ENCODE peak calls at places on chromosomes 1 and 21, in five cellular contexts. One of them, this sample, is unnamed.

GRCh38 chr1:110176299-110176956 is 26.1 kb downstream of the SLC6A17 start:
- DNase-seq in right atrium auricular region: no peak
- DNase-seq in substantia nigra: peak
- DNase-seq in left ventricle myocardium inferior: peak
- DNase-seq in CD8-positive, alpha-beta T cell: no peak
- DNase-seq in this sample: no peak

GRCh38 chr1:9842073-9842711 is 18.4 kb upstream of the CLSTN1 start:
- DNase-seq in substantia nigra: no peak
- DNase-seq in CD8-positive, alpha-beta T cell: no peak
- DNase-seq in right atrium auricular region: no peak
- DNase-seq in left ventricle myocardium inferior: no peak
- DNase-seq in this sample: peak

GRCh38 chr1:168801032-168801745 is 72.2 kb upstream of the DPT start:
- DNase-seq in substantia nigra: no peak
- DNase-seq in right atrium auricular region: no peak
- DNase-seq in left ventricle myocardium inferior: no peak
- DNase-seq in CD8-positive, alpha-beta T cell: no peak
- DNase-seq in this sample: no peak

GRCh38 chr1:6269997-6270401 is 9.1 kb upstream of the GPR153 start:
- DNase-seq in substantia nigra: no peak
- DNase-seq in CD8-positive, alpha-beta T cell: no peak
- DNase-seq in left ventricle myocardium inferior: no peak
- DNase-seq in right atrium auricular region: no peak
- DNase-seq in this sample: no peak

GRCh38 chr1:7375781-7376660 is 395.1 kb upstream of the VAMP3 start:
- DNase-seq in left ventricle myocardium inferior: no peak
- DNase-seq in right atrium auricular region: peak
- DNase-seq in substantia nigra: no peak
- DNase-seq in CD8-positive, alpha-beta T cell: no peak
- DNase-seq in this sample: peak

GRCh38 chr1:87968259-87968955 is 639.7 kb downstream of the LMO4 start:
- DNase-seq in right atrium auricular region: peak
- DNase-seq in substantia nigra: no peak
- DNase-seq in left ventricle myocardium inferior: peak
- DNase-seq in CD8-positive, alpha-beta T cell: no peak
- DNase-seq in this sample: no peak

GRCh38 chr21:34890258-34890723 is 158.8 kb downstream of the RUNX1 start:
- DNase-seq in left ventricle myocardium inferior: no peak
- DNase-seq in CD8-positive, alpha-beta T cell: no peak
- DNase-seq in right atrium auricular region: no peak
- DNase-seq in substantia nigra: no peak
- DNase-seq in this sample: no peak

GRCh38 chr1:5882367-5883128 is 109.7 kb downstream of the NPHP4 start:
- DNase-seq in CD8-positive, alpha-beta T cell: no peak
- DNase-seq in right atrium auricular region: no peak
- DNase-seq in left ventricle myocardium inferior: no peak
- DNase-seq in substantia nigra: no peak
- DNase-seq in this sample: no peak

GRCh38 chr21:42037943-42038342 is 27.8 kb upstream of the ZBTB21 start:
- DNase-seq in CD8-positive, alpha-beta T cell: no peak
- DNase-seq in substantia nigra: no peak
- DNase-seq in left ventricle myocardium inferior: no peak
- DNase-seq in right atrium auricular region: no peak
- DNase-seq in this sample: no peak

GRCh38 chr1:107993920-107994319 is 28.9 kb upstream of the VAV3 start:
- DNase-seq in CD8-positive, alpha-beta T cell: no peak
- DNase-seq in substantia nigra: no peak
- DNase-seq in left ventricle myocardium inferior: no peak
- DNase-seq in right atrium auricular region: no peak
- DNase-seq in this sample: no peak

GRCh38 chr1:225627304-225627947 is 25.5 kb downstream of the ENAH start:
- DNase-seq in CD8-positive, alpha-beta T cell: no peak
- DNase-seq in right atrium auricular region: no peak
- DNase-seq in substantia nigra: no peak
- DNase-seq in left ventricle myocardium inferior: no peak
- DNase-seq in this sample: no peak

GRCh38 chr1:184644771-184645170 is 109.9 kb downstream of the EDEM3 start:
- DNase-seq in substantia nigra: no peak
- DNase-seq in CD8-positive, alpha-beta T cell: no peak
- DNase-seq in left ventricle myocardium inferior: no peak
- DNase-seq in right atrium auricular region: no peak
- DNase-seq in this sample: no peak

GRCh38 chr1:67441183-67441582 is 11.0 kb upstream of the SERBP1 start:
- DNase-seq in left ventricle myocardium inferior: peak
- DNase-seq in CD8-positive, alpha-beta T cell: no peak
- DNase-seq in substantia nigra: no peak
- DNase-seq in right atrium auricular region: no peak
- DNase-seq in this sample: no peak

GRCh38 chr1:15948600-15949452 is 27.1 kb downstream of the ZBTB17 start:
- DNase-seq in left ventricle myocardium inferior: peak
- DNase-seq in substantia nigra: no peak
- DNase-seq in right atrium auricular region: peak
- DNase-seq in CD8-positive, alpha-beta T cell: no peak
- DNase-seq in this sample: no peak
- H3K27ac ChIP-seq in left ventricle myocardium inferior: peak
- H3K27ac ChIP-seq in substantia nigra: peak
- H3K27ac ChIP-seq in right atrium auricular region: peak
- H3K27ac ChIP-seq in CD8-positive, alpha-beta T cell: peak
- H3K27ac ChIP-seq in this sample: peak

GRCh38 chr1:46615088-46615487 is 1.5 kb downstream of the MOB3C start:
- DNase-seq in CD8-positive, alpha-beta T cell: no peak
- DNase-seq in left ventricle myocardium inferior: no peak
- DNase-seq in substantia nigra: no peak
- DNase-seq in right atrium auricular region: no peak
- DNase-seq in this sample: no peak

GRCh38 chr1:46614604-46614984 is 2.0 kb downstream of the MOB3C start:
- DNase-seq in CD8-positive, alpha-beta T cell: no peak
- DNase-seq in right atrium auricular region: no peak
- DNase-seq in left ventricle myocardium inferior: no peak
- DNase-seq in substantia nigra: no peak
- DNase-seq in this sample: no peak

GRCh38 chr1:46611691-46612221 is 4.9 kb downstream of the MOB3C start:
- DNase-seq in left ventricle myocardium inferior: no peak
- DNase-seq in substantia nigra: no peak
- DNase-seq in CD8-positive, alpha-beta T cell: no peak
- DNase-seq in right atrium auricular region: no peak
- DNase-seq in this sample: no peak

GRCh38 chr1:46613661-46614603 is 2.7 kb downstream of the MOB3C start:
- DNase-seq in CD8-positive, alpha-beta T cell: peak
- DNase-seq in substantia nigra: peak
- DNase-seq in left ventricle myocardium inferior: peak
- DNase-seq in right atrium auricular region: peak
- DNase-seq in this sample: no peak

DNA sequence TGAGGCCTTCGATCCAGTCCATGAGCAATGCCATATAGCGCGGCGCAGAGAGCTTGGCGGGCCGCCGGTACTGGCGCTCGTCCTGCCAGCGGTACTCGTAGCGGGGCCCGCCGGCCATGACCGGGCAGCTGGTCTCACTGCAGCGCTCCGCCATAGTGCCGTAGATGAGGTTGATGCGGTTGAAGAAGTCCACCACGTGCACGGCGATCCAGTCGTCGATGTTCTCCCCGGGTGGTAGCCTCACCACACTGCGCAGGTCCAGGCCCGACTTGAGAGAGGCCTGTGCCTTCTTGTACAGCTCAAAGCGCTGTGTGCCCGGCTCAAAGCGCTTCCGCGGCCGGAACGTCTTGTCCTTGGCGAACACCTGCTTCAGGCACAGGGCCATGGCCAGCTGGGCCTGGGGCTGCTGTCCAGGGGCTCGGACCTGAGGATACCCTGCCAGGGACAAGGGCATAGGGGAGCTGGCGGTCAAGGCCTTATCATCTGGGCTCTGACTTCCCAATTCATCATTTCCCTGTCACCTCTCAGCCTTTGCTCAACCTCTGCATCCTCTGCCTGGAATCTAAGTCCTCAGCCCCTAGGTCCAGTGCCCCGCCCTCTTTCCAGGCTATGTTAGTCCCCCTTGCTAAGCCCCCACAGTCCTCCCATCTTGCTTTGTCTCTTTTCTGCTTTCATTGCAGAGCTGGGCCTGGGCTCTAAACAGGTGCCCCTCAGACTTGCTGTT is 3.5 kb downstream of the MOB3C start:
- DNase-seq in right atrium auricular region: no peak
- DNase-seq in substantia nigra: no peak
- DNase-seq in left ventricle myocardium inferior: peak
- DNase-seq in CD8-positive, alpha-beta T cell: no peak
- DNase-seq in this sample: no peak
- H3K27ac ChIP-seq in right atrium auricular region: peak
- H3K27ac ChIP-seq in substantia nigra: peak
- H3K27ac ChIP-seq in left ventricle myocardium inferior: peak
- H3K27ac ChIP-seq in CD8-positive, alpha-beta T cell: no peak
- H3K27ac ChIP-seq in this sample: peak

GRCh38 chr1:218390625-218391024 is 45.5 kb downstream of the TGFB2 start:
- DNase-seq in substantia nigra: no peak
- DNase-seq in CD8-positive, alpha-beta T cell: no peak
- DNase-seq in left ventricle myocardium inferior: no peak
- DNase-seq in right atrium auricular region: no peak
- DNase-seq in this sample: no peak

GRCh38 chr1:218395916-218396315 is 50.8 kb downstream of the TGFB2 start:
- DNase-seq in CD8-positive, alpha-beta T cell: no peak
- DNase-seq in left ventricle myocardium inferior: no peak
- DNase-seq in right atrium auricular region: no peak
- DNase-seq in substantia nigra: no peak
- DNase-seq in this sample: no peak

GRCh38 chr1:218394989-218395388 is 49.9 kb downstream of the TGFB2 start:
- DNase-seq in right atrium auricular region: no peak
- DNase-seq in CD8-positive, alpha-beta T cell: no peak
- DNase-seq in substantia nigra: no peak
- DNase-seq in left ventricle myocardium inferior: no peak
- DNase-seq in this sample: no peak

GRCh38 chr1:218394416-218394815 is 49.3 kb downstream of the TGFB2 start:
- DNase-seq in substantia nigra: no peak
- DNase-seq in left ventricle myocardium inferior: no peak
- DNase-seq in CD8-positive, alpha-beta T cell: no peak
- DNase-seq in right atrium auricular region: no peak
- DNase-seq in this sample: no peak

GRCh38 chr1:218392717-218393116 is 47.6 kb downstream of the TGFB2 start:
- DNase-seq in right atrium auricular region: no peak
- DNase-seq in substantia nigra: no peak
- DNase-seq in left ventricle myocardium inferior: no peak
- DNase-seq in CD8-positive, alpha-beta T cell: no peak
- DNase-seq in this sample: no peak
- H3K27ac ChIP-seq in right atrium auricular region: no peak
- H3K27ac ChIP-seq in substantia nigra: no peak
- H3K27ac ChIP-seq in left ventricle myocardium inferior: no peak
- H3K27ac ChIP-seq in CD8-positive, alpha-beta T cell: no peak
- H3K27ac ChIP-seq in this sample: no peak

DNA sequence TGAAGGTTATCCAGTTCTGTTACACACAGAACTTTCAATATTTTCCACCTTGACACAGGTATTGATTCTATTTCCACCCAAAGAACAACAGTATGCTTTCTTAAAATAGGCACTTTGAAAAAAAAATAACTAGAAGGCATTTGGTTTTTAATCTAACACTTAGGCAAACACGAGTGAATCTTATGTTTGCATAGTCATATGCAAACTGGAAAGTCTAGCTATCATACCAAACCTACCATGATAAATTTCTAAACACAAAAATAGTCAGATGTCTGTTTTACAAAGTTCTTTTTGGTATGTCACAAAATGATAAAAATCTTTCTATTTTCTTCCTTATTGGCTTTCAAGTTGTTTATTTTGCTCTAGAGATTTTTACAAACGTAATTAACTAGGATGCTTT is 11.6 kb downstream of the DNASE2B start:
- DNase-seq in CD8-positive, alpha-beta T cell: no peak
- DNase-seq in left ventricle myocardium inferior: no peak
- DNase-seq in right atrium auricular region: no peak
- DNase-seq in substantia nigra: no peak
- DNase-seq in this sample: no peak
- H3K27ac ChIP-seq in CD8-positive, alpha-beta T cell: no peak
- H3K27ac ChIP-seq in left ventricle myocardium inferior: no peak
- H3K27ac ChIP-seq in right atrium auricular region: no peak
- H3K27ac ChIP-seq in substantia nigra: no peak
- H3K27ac ChIP-seq in this sample: no peak

DNA sequence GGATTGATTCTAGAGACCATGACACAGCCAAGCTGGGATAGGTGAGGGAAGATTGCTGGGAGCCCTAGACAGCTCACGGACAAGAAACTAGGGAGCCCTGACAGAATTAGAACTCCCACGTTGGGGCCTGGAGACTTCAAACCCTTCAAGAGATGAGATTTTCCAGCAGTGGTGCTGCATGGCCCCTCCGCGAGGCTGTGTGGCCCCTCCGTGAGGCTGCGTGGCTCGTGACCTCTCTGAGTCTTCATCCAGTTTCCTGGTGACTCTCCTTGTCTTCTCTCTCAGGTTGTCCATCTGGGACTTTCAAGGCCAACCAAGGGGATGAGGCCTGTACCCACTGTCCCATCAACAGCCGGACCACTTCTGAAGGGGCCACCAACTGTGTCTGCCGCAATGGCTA is 109.9 kb downstream of the LACTBL1 start:
- DNase-seq in CD8-positive, alpha-beta T cell: no peak
- DNase-seq in left ventricle myocardium inferior: no peak
- DNase-seq in right atrium auricular region: no peak
- DNase-seq in substantia nigra: no peak
- DNase-seq in this sample: no peak
- H3K27ac ChIP-seq in CD8-positive, alpha-beta T cell: no peak
- H3K27ac ChIP-seq in left ventricle myocardium inferior: no peak
- H3K27ac ChIP-seq in right atrium auricular region: no peak
- H3K27ac ChIP-seq in substantia nigra: no peak
- H3K27ac ChIP-seq in this sample: no peak

This sample was measured in vagina.